ENCODE peak calls at places on chromosomes 4 and X, in seven cellular contexts. D is fibroblast of mammary gland, C is GM10248, B is uterus, J is choroid plexus epithelial cell, A is activated B cell treated with CpG ODN at 0.5 μM for 24 hours, X is AG09319. W is an unnamed sample.

GRCh38 chrX:12709047-12709446 is 82.2 kb upstream of the PRPS2 start:
- DNase-seq in X (no peak), A (no peak), J (peak), B (no peak), C (no peak), D (no peak), W (peak)

GRCh38 chrX:72297953-72298730 is 7.6 kb downstream of the CITED1 start:
- DNase-seq in D (peak), A (no peak), X (no peak), J (peak), B (no peak), C (no peak), W (peak)

GRCh38 chr4:336099-336892 is 1.3 kb upstream of the ZNF141 start:
- DNase-seq in X (no peak), A (peak), D (peak), C (peak), B (peak), J (peak), W (peak)

GRCh38 chr4:183544109-183544508 is 39.3 kb downstream of the ING2 start:
- DNase-seq in C (no peak), B (no peak), A (no peak), J (peak), D (peak), X (no peak), W (peak)

GRCh38 chr4:84632092-84632491 is 49.2 kb downstream of the CDS1 start:
- DNase-seq in J (peak), C (no peak), B (no peak), X (peak), D (peak), A (no peak), W (no peak)

GRCh38 chrX:119942831-119943184 is 743 bp downstream of the NKAP start:
- DNase-seq in B (no peak), A (no peak), D (no peak), X (no peak), J (peak), C (no peak), W (no peak)

GRCh38 chr4:186650401-186651180 is 73.1 kb downstream of the FAT1 start:
- DNase-seq in X (no peak), C (no peak), D (no peak), J (no peak), A (no peak), B (no peak), W (no peak)

GRCh38 chr4:184807797-184808718 is 17.7 kb downstream of the ACSL1 start:
- DNase-seq in J (peak), D (peak), C (no peak), A (no peak), B (no peak), X (no peak), W (no peak)

GRCh38 chrX:150848914-150849365 is 49.5 kb downstream of the CD99L2 start:
- DNase-seq in C (no peak), X (no peak), B (no peak), J (peak), D (no peak), A (no peak), W (peak)

GRCh38 chrX:131802836-131803626 is 220.1 kb upstream of the STK26 start:
- DNase-seq in A (no peak), C (peak), J (no peak), D (peak), B (peak), X (peak), W (peak)
- TF ChIP-seq CTCF in A (no peak), C (peak), J (peak), D (peak), B (peak), X (peak), W (no peak)

GRCh38 chr4:87103691-87104187 is 116.7 kb downstream of the KLHL8 start:
- DNase-seq in D (peak), B (no peak), A (no peak), J (peak), C (no peak), X (peak), W (no peak)
- TF ChIP-seq CTCF in D (no peak), B (no peak), A (no peak), J (no peak), C (no peak), X (no peak), W (no peak)

GRCh38 chrX:15694968-15695451 is 30.4 kb upstream of the CLTRN start:
- DNase-seq in J (no peak), A (no peak), D (no peak), X (no peak), B (no peak), C (no peak), W (no peak)
- TF ChIP-seq CTCF in J (no peak), A (no peak), D (no peak), X (no peak), B (no peak), C (no peak), W (no peak)

DNA sequence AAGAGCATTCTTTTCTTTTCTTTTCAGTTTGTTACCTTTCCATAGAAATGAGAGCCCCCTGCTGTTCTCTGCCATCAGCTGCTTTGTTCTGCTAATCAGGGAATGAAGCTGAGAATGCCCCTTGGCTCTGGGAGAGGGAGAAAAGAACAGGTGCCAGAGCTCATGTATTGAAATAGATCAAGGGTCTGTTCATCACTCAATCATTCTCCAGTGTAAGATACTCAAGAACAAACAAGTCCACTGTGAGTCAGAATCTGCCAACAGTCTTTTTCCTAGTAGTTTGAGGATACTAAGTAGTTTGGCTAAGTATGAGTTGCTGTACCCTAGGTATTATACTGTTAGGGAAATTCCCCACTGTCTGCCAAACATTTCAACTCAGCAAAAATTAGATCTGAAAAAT is 144.3 kb downstream of the RTL3 start:
- DNase-seq in B (no peak), J (no peak), A (no peak), D (peak), C (no peak), X (no peak), W (no peak)
- TF ChIP-seq CTCF in B (no peak), J (no peak), A (no peak), D (peak), C (peak), X (no peak), W (no peak)